ENCODE peak calls at places on chromosomes 13 and 19, in four cellular contexts. U is H1, K is SK-N-SH, W is K562. G is an unnamed sample.

GRCh38 chr13:90926459-90926858 is 421.0 kb upstream of the MIR17HG start:
- DNase-seq in U (no peak), K (no peak), W (no peak), G (no peak)

GRCh38 chr19:44548736-44549135 is 19.3 kb upstream of the CEACAM20 start:
- DNase-seq in U (no peak), K (no peak), W (no peak), G (no peak)

GRCh38 chr13:52837850-52838249 is 10.6 kb downstream of the PCDH8 start:
- DNase-seq in U (no peak), K (no peak), W (no peak), G (no peak)

GRCh38 chr19:29128203-29128602 is 84.7 kb downstream of the UQCRFS1 start:
- DNase-seq in U (no peak), K (no peak), W (no peak), G (no peak)

GRCh38 chr19:35856546-35857149 is at the start of gene KIRREL2:
- DNase-seq in U (peak), K (peak), W (no peak), G (peak)

GRCh38 chr19:10070730-10071446 is 15.2 kb upstream of the SHFL start:
- DNase-seq in U (peak), K (no peak), W (peak), G (peak)

GRCh38 chr13:43861863-43862262 is 17.7 kb downstream of the CCDC122 start:
- DNase-seq in U (no peak), K (no peak), W (no peak), G (no peak)

GRCh38 chr19:2648528-2648937 is 54.0 kb downstream of the GNG7 start:
- DNase-seq in U (peak), K (peak), W (peak), G (peak)

GRCh38 chr13:78600317-78600899 is 2.9 kb downstream of the POU4F1 start:
- DNase-seq in U (no peak), K (no peak), W (no peak), G (no peak)

GRCh38 chr19:51296331-51297093 is 14.9 kb upstream of the IGLON5 start:
- DNase-seq in U (peak), K (peak), W (peak), G (peak)

GRCh38 chr13:35984776-35985453 is 146.3 kb downstream of the DCLK1 start:
- DNase-seq in U (peak), K (peak), W (no peak), G (peak)

GRCh38 chr13:64529874-64530485 is 2700.2 kb downstream of the PCDH9 start:
- DNase-seq in U (peak), K (peak), W (peak), G (peak)

GRCh38 chr13:59394526-59394925 is 769.2 kb downstream of the DIAPH3 start:
- DNase-seq in U (no peak), K (no peak), W (no peak), G (no peak)

GRCh38 chr19:11587973-11588631 is 9.2 kb upstream of the ZNF627 start:
- DNase-seq in U (no peak), K (no peak), W (no peak), G (no peak)

GRCh38 chr19:42554046-42554575 is 25.8 kb upstream of the CEACAM1 start:
- DNase-seq in U (no peak), K (no peak), W (no peak), G (no peak)

GRCh38 chr13:59834801-59835200 is 328.9 kb downstream of the DIAPH3 start:
- DNase-seq in U (no peak), K (no peak), W (no peak), G (no peak)

GRCh38 chr19:35995655-35995993 is 636 bp downstream of the SDHAF1 start:
- DNase-seq in U (peak), K (peak), W (peak), G (peak)

GRCh38 chr19:2594319-2594718 is 108.2 kb downstream of the GNG7 start:
- DNase-seq in U (no peak), K (no peak), W (no peak), G (no peak)

GRCh38 chr19:39428309-39429112 is 7.2 kb downstream of the RPS16 start:
- DNase-seq in U (peak), K (no peak), W (no peak), G (peak)

GRCh38 chr13:85666356-85666755 is 132.9 kb downstream of the SLITRK6 start:
- DNase-seq in U (no peak), K (no peak), W (no peak), G (peak)

GRCh38 chr13:19862511-19863313 is 737 bp downstream of the ZMYM5 start:
- DNase-seq in U (peak), K (no peak), W (peak), G (peak)

GRCh38 chr19:1395194-1396018 is 5.9 kb downstream of the GAMT start:
- DNase-seq in U (no peak), K (peak), W (no peak), G (no peak)

GRCh38 chr19:8657869-8658268 is 27.4 kb downstream of the NFILZ start:
- DNase-seq in U (no peak), K (no peak), W (no peak), G (no peak)

DNA sequence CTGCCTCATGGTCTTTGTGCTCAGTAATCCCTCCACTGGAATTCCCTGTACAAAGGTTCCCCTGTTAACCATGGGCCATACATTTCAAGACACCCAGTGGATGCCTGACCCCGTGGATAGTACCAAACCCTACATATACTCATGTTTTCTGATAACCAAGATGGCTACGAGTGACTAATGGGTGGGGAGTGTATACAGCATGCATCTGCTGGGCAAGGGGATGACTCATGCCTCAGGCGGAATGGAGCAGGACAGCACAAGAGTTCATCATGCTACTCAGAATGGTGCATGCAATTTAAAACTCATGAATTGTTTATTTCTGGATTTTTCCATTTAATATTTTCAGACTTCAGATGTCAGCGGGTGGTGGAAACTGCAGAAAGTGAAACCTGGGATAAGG is 13.3 kb upstream of the FGF9 start:
- DNase-seq in U (no peak), K (no peak), W (no peak), G (no peak)
- TF ChIP-seq TEAD4 in U (no peak), K (no peak), W (no peak), G (no peak)

DNA sequence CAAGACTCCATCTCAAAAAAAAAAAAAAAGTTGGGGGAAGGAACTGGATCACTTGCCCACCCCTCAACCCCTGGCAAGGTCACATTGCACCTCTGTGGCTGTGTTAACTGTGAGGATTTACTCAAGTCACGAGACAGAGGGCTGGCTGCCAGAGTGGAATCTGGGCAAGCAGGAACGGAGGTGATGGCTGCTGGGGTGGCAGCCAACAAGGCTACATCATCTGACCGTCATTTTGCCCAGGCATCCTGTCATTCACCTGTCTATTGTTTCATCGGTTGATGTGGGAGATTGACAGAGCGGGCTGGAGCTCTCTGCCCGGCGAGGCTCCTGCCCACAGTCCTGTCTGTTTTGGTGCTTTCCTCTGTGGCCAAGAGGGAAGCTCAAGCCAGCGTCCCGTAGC is 75.7 kb downstream of the DPF1 start:
- DNase-seq in U (no peak), K (no peak), W (no peak), G (no peak)
- TF ChIP-seq TEAD4 in U (no peak), K (no peak), W (no peak), G (no peak)

GRCh38 chr19:15042003-15042402 is 7.3 kb upstream of the CASP14 start:
- DNase-seq in U (no peak), K (no peak), W (no peak), G (no peak)

GRCh38 chr19:15048885-15049541 is at the start of gene CASP14:
- DNase-seq in U (no peak), K (no peak), W (no peak), G (no peak)

GRCh38 chr19:15048128-15048527 is 1.2 kb upstream of the CASP14 start:
- DNase-seq in U (no peak), K (no peak), W (no peak), G (no peak)

GRCh38 chr19:15050639-15051038 is 1.4 kb downstream of the CASP14 start:
- DNase-seq in U (no peak), K (no peak), W (no peak), G (no peak)

GRCh38 chr19:15047680-15048079 is 1.6 kb upstream of the CASP14 start:
- DNase-seq in U (no peak), K (no peak), W (no peak), G (no peak)
- TF ChIP-seq TEAD4 in U (no peak), K (no peak), W (no peak), G (no peak)

GRCh38 chr13:33213024-33213795 is 72.3 kb downstream of the STARD13 start:
- DNase-seq in U (no peak), K (no peak), W (no peak), G (no peak)
- TF ChIP-seq TEAD4 in U (no peak), K (no peak), W (no peak), G (no peak)

DNA sequence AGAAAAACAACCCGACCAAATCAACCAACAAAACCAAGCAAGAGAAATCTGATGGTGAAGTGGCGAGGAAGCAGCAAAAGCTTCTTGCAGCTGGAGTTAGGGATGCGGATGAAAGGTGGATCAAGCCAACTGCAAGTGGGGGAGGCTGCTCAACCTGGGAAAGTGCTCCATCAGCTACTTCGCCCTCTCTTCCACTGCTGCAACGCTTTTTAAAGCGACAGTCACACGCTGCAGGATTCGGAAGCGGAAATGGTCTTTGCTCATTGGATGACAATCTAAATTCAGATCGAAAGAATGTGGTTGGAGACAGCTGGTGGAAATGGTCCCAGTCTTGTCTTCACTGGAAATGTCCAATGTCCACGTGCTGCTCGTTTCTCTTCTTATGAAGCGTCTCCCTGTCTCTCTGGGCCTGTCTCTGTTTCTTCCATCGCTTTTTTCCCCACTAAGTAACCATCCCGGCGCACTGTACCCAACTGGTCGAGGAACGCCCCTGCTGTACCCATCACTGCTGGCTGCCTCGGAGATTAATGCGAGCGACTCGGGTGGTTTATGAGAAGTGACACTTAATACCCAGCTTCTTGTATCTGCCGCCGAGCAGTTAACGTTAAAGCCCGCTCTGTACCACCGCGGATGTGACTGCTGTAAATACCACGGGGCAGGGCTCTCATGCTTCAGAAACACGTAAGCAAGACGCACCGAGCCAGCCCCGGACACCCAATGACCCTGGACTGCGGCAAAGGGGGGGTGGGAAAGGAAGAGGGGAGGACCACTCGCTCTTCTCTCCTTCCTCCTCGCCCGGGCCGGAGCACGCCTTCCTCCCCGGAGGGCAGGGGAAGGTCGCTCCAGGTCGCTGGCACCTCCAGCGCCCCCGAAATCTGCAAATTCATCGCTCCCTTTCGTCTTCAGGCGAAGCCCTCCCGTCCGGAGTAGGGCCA is 1.9 kb upstream of the FGF9 start:
- DNase-seq in U (peak), K (peak), W (no peak), G (peak)
- TF ChIP-seq TEAD4 in U (no peak), K (no peak), W (no peak), G (no peak)

DNA sequence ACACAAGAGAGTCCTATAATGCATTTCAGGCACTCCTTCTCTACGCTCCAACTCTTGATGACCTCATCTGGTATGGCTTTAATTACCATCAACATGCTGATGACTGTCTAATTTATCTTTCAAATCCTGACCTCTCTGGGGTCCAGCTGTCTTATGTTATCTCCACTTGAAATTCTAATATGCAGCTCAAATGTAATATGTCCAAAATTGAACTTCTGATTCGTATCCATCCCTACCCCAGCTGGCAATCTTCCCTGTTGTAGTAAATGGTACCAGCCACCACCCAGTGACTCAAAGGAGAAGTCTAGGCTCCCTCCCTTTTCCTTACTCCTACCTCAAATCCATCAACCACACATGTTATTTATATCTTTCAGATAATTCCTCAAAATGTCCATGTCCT is 288.0 kb upstream of the SLC10A2 start:
- DNase-seq in U (no peak), K (peak), W (no peak), G (no peak)
- TF ChIP-seq TEAD4 in U (no peak), K (no peak), W (no peak), G (no peak)

DNA sequence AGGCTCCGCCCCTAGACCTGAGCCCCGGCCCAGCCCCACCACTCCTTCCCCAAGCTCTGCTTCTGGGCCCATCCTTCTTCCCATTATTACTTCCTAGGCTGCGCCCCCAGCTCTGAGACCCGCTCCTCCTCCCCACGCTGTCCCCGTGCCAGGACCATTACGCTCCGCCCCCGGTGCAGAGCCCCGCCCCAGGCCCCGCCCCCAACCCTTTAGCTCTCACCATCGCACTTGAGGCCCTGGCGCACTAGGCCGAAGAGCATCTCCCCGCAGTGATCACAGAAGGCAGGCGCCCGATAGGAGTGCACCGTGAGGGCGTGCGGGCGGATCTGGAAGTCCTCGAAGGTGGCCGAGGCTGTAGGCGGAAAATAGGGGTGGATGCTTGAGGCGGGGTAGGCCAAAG is 6.2 kb downstream of the PRKD2 start:
- DNase-seq in U (peak), K (peak), W (peak), G (peak)
- TF ChIP-seq TEAD4 in U (no peak), K (no peak), W (no peak), G (no peak)

G was measured in WTC11.